ENCODE peak calls at places on chromosomes 7 and 10, in nine cellular contexts. X, K, G, H, F, D, L, N and E are unnamed samples.

GRCh38 chr10:74460812-74461211 is 309.8 kb downstream of the ADK start:
- DNase-seq in X (no peak), K (peak; percentile 24), G (no peak), H (no peak), F (no peak), D (no peak), L (no peak), N (no peak), E (no peak)

GRCh38 chr10:28291881-28292297 is 11.0 kb downstream of the MPP7 start:
- DNase-seq in X (no peak), K (peak; percentile 84), G (no peak), H (no peak), F (peak; percentile 55), D (no peak), L (no peak), N (no peak), E (no peak)

GRCh38 chr10:15439381-15439837 is 68.3 kb upstream of the FAM171A1 start:
- DNase-seq in X (peak; percentile 70), K (peak; percentile 66), G (peak; percentile 58), H (no peak), F (no peak), D (peak; percentile 42), L (no peak), N (peak; percentile 55), E (no peak)

GRCh38 chr10:128469515-128469914 is 343.3 kb upstream of the MKI67 start:
- DNase-seq in X (no peak), K (no peak), G (no peak), H (no peak), F (no peak), D (no peak), L (peak; percentile 54), N (no peak), E (no peak)

GRCh38 chr7:90474284-90475210 is 5.1 kb downstream of the PTTG1IP2 start:
- DNase-seq in X (no peak), K (peak; percentile 92), G (no peak), H (no peak), F (peak; percentile 7), D (no peak), L (no peak), N (no peak), E (no peak)

GRCh38 chr10:79142064-79142491 is 73.3 kb downstream of the ZMIZ1 start:
- DNase-seq in X (peak; percentile 89), K (peak; percentile 91), G (no peak), H (no peak), F (no peak), D (no peak), L (no peak), N (no peak), E (no peak)

GRCh38 chr10:69845574-69846251 is 44.0 kb downstream of the COL13A1 start:
- DNase-seq in X (peak; percentile 82), K (peak; percentile 39), G (peak; percentile 83), H (no peak), F (no peak), D (no peak), L (no peak), N (peak; percentile 62), E (no peak)

GRCh38 chr10:128209862-128210214 is 83.6 kb upstream of the MKI67 start:
- DNase-seq in X (no peak), K (no peak), G (no peak), H (no peak), F (no peak), D (no peak), L (no peak), N (no peak), E (no peak)

GRCh38 chr10:109931153-109931552 is 7.8 kb upstream of the XPNPEP1 start:
- DNase-seq in X (no peak), K (peak; percentile 65), G (no peak), H (no peak), F (no peak), D (no peak), L (no peak), N (no peak), E (no peak)

GRCh38 chr10:35532141-35532540 is 73.0 kb upstream of the GJD4 start:
- DNase-seq in X (no peak), K (no peak), G (no peak), H (no peak), F (no peak), D (no peak), L (no peak), N (no peak), E (no peak)

GRCh38 chr7:157926521-157927167 is 589.8 kb downstream of the DNAJB6 start:
- DNase-seq in X (no peak), K (no peak), G (no peak), H (no peak), F (no peak), D (no peak), L (peak; percentile 71), N (no peak), E (no peak)

GRCh38 chr7:23530355-23530754 is 1.4 kb downstream of the TRA2A start:
- DNase-seq in X (no peak), K (peak; percentile 68), G (no peak), H (no peak), F (no peak), D (no peak), L (peak; percentile 74), N (no peak), E (peak; percentile 62)

GRCh38 chr7:151071032-151071866 is 9.4 kb downstream of the FASTK start:
- DNase-seq in X (no peak), K (no peak), G (no peak), H (no peak), F (no peak), D (no peak), L (no peak), N (no peak), E (no peak)

GRCh38 chr7:4299431-4299830 is 382.7 kb upstream of the FOXK1 start:
- DNase-seq in X (no peak), K (no peak), G (no peak), H (no peak), F (no peak), D (no peak), L (no peak), N (no peak), E (no peak)

GRCh38 chr10:130455111-130455695 is 319.0 kb downstream of the GLRX3 start:
- DNase-seq in X (peak; percentile 52), K (no peak), G (no peak), H (no peak), F (no peak), D (no peak), L (no peak), N (no peak), E (no peak)

GRCh38 chr10:50567384-50567783 is 56.4 kb downstream of the SGMS1 start:
- DNase-seq in X (no peak), K (no peak), G (no peak), H (no peak), F (no peak), D (no peak), L (no peak), N (no peak), E (no peak)

GRCh38 chr7:5354460-5355279 is 69.0 kb downstream of the TNRC18 start:
- DNase-seq in X (peak; percentile 95), K (peak; percentile 93), G (peak; percentile 82), H (no peak), F (no peak), D (no peak), L (no peak), N (peak; percentile 73), E (no peak)

GRCh38 chr10:77583527-77583926 is 54.1 kb downstream of the KCNMA1 start:
- DNase-seq in X (no peak), K (no peak), G (no peak), H (no peak), F (no peak), D (no peak), L (no peak), N (no peak), E (no peak)

GRCh38 chr10:3043512-3044368 is 23.6 kb upstream of the PFKP start:
- DNase-seq in X (peak; percentile 77), K (peak; percentile 84), G (peak; percentile 66), H (peak; percentile 30), F (no peak), D (peak; percentile 63), L (no peak), N (peak; percentile 52), E (peak; percentile 73)

GRCh38 chr10:42924484-42924883 is 141.9 kb downstream of the BMS1 start:
- DNase-seq in X (no peak), K (no peak), G (no peak), H (no peak), F (no peak), D (no peak), L (no peak), N (no peak), E (no peak)

GRCh38 chr10:126598009-126598408 is 72.5 kb downstream of the C10orf90 start:
- DNase-seq in X (no peak), K (peak; percentile 67), G (no peak), H (no peak), F (no peak), D (peak; percentile 67), L (no peak), N (no peak), E (peak; percentile 18)

GRCh38 chr10:61248013-61248412 is 205.2 kb downstream of the TMEM26 start:
- DNase-seq in X (no peak), K (no peak), G (no peak), H (no peak), F (no peak), D (no peak), L (no peak), N (no peak), E (no peak)

GRCh38 chr10:62354941-62355340 is 19.2 kb upstream of the ZNF365 start:
- DNase-seq in X (no peak), K (peak; percentile 45), G (no peak), H (no peak), F (no peak), D (no peak), L (no peak), N (no peak), E (no peak)

GRCh38 chr10:89805599-89806013 is 104.2 kb downstream of the KIF20B start:
- DNase-seq in X (no peak), K (no peak), G (no peak), H (peak; percentile 16), F (no peak), D (no peak), L (no peak), N (no peak), E (no peak)

GRCh38 chr7:30921540-30921930 is 9.9 kb downstream of the AQP1 start:
- DNase-seq in X (no peak), K (no peak), G (peak; percentile 32), H (no peak), F (no peak), D (no peak), L (no peak), N (peak; percentile 13), E (no peak)

GRCh38 chr7:96181174-96181573 is 140.7 kb downstream of the SLC25A13 start:
- DNase-seq in X (no peak), K (no peak), G (no peak), H (no peak), F (no peak), D (no peak), L (no peak), N (no peak), E (no peak)

GRCh38 chr10:17029581-17030271 is 99.9 kb downstream of the CUBN start:
- DNase-seq in X (peak; percentile 84), K (peak; percentile 94), G (peak; percentile 74), H (peak; percentile 75), F (no peak), D (peak; percentile 55), L (peak; percentile 80), N (peak; percentile 73), E (no peak)

GRCh38 chr7:79118143-79118542 is 335.3 kb downstream of the MAGI2 start:
- DNase-seq in X (no peak), K (peak; percentile 7), G (no peak), H (no peak), F (no peak), D (no peak), L (no peak), N (no peak), E (no peak)

GRCh38 chr10:63007112-63007511 is 126.0 kb upstream of the NRBF2 start:
- DNase-seq in X (no peak), K (no peak), G (no peak), H (no peak), F (no peak), D (no peak), L (no peak), N (no peak), E (no peak)

GRCh38 chr7:20374391-20374790 is 43.7 kb downstream of the ITGB8 start:
- DNase-seq in X (no peak), K (no peak), G (no peak), H (no peak), F (no peak), D (no peak), L (no peak), N (no peak), E (no peak)

GRCh38 chr7:156927571-156928405 is 21.7 kb upstream of the NOM1 start:
- DNase-seq in X (no peak), K (no peak), G (no peak), H (no peak), F (no peak), D (no peak), L (no peak), N (no peak), E (no peak)